ENCODE peak calls at places on chromosome 20, in five cellular contexts. K, Y, D, G and H are unnamed samples. For H3K4me1, the result is how much of the 10 kb centered on the place peaks cover.

GRCh38 chr20:23928788-23929187 is 49.2 kb upstream of the CST5 start:
- DNase-seq in K (no peak), Y (peak), D (no peak), G (no peak), H (no peak)

GRCh38 chr20:15098351-15098750 is 760.9 kb upstream of the FLRT3 start:
- DNase-seq in K (no peak), Y (no peak), D (no peak), G (no peak), H (no peak)

GRCh38 chr20:11719153-11719552 is 198.5 kb upstream of the BTBD3 start:
- DNase-seq in K (no peak), Y (no peak), D (no peak), G (no peak), H (no peak)

GRCh38 chr20:53100476-53100911 is 128.3 kb downstream of the TSHZ2 start:
- DNase-seq in K (no peak), Y (peak), D (no peak), G (no peak), H (no peak)

GRCh38 chr20:24478584-24478983 is 9.2 kb downstream of the SYNDIG1 start:
- DNase-seq in K (no peak), Y (no peak), D (no peak), G (no peak), H (no peak)

GRCh38 chr20:54267510-54268003 is 59.7 kb downstream of the PFDN4 start:
- DNase-seq in K (no peak), Y (no peak), D (no peak), G (peak), H (no peak)

GRCh38 chr20:57161478-57162194 is 104.8 kb downstream of the BMP7 start:
- DNase-seq in K (no peak), Y (no peak), D (no peak), G (no peak), H (no peak)

GRCh38 chr20:59828478-59829414 is 104.7 kb downstream of the SYCP2 start:
- DNase-seq in K (no peak), Y (no peak), D (no peak), G (peak), H (no peak)

GRCh38 chr20:32650545-32650944 is 23.2 kb downstream of the C20orf203 start:
- DNase-seq in K (no peak), Y (no peak), D (no peak), G (no peak), H (no peak)

GRCh38 chr20:13166006-13166405 is 55.1 kb upstream of the ISM1 start:
- DNase-seq in K (no peak), Y (no peak), D (no peak), G (no peak), H (no peak)

GRCh38 chr20:19860742-19861141 is 102.7 kb downstream of the RIN2 start:
- DNase-seq in K (no peak), Y (no peak), D (no peak), G (no peak), H (no peak)

GRCh38 chr20:62122659-62123449 is 579 bp downstream of the LSM14B start:
- DNase-seq in K (peak), Y (peak), D (no peak), G (peak), H (peak)

GRCh38 chr20:25248501-25249172 is 752 bp downstream of the PYGB start:
- DNase-seq in K (no peak), Y (peak), D (no peak), G (peak), H (peak)

GRCh38 chr20:53773792-53774371 is 180.2 kb upstream of the ZNF217 start:
- DNase-seq in K (no peak), Y (no peak), D (peak), G (no peak), H (no peak)

GRCh38 chr20:10708342-10709185 is 34.8 kb upstream of the JAG1 start:
- DNase-seq in K (no peak), Y (no peak), D (no peak), G (no peak), H (no peak)

GRCh38 chr20:32606790-32607189 is 21.7 kb upstream of the NOL4L start:
- DNase-seq in K (no peak), Y (no peak), D (no peak), G (no peak), H (no peak)

GRCh38 chr20:10910535-10911239 is 236.9 kb upstream of the JAG1 start:
- DNase-seq in K (no peak), Y (no peak), D (no peak), G (no peak), H (no peak)

GRCh38 chr20:50286609-50287008 is 96.0 kb downstream of the CEBPB start:
- DNase-seq in K (peak), Y (peak), D (no peak), G (peak), H (no peak)

GRCh38 chr20:51050636-51051035 is 27.7 kb upstream of the KCNG1 start:
- DNase-seq in K (no peak), Y (no peak), D (no peak), G (no peak), H (no peak)

GRCh38 chr20:47502801-47503239 is 1.1 kb downstream of the NCOA3 start:
- DNase-seq in K (no peak), Y (no peak), D (no peak), G (no peak), H (peak)

GRCh38 chr20:49964964-49965780 is 17.6 kb upstream of the SNAI1 start:
- DNase-seq in K (no peak), Y (peak), D (no peak), G (no peak), H (no peak)

GRCh38 chr20:54200487-54201267 is 7.2 kb upstream of the PFDN4 start:
- DNase-seq in K (no peak), Y (no peak), D (no peak), G (no peak), H (no peak)

GRCh38 chr20:53738945-53739798 is 145.5 kb upstream of the ZNF217 start:
- DNase-seq in K (no peak), Y (no peak), D (peak), G (no peak), H (no peak)

GRCh38 chr20:60237981-60238380 is 279.8 kb downstream of the CDH26 start:
- DNase-seq in K (no peak), Y (no peak), D (no peak), G (no peak), H (no peak)

GRCh38 chr20:61589055-61589385 is 337.0 kb downstream of the CDH4 start:
- DNase-seq in K (no peak), Y (no peak), D (no peak), G (no peak), H (no peak)

GRCh38 chr20:33278700-33279099 is 4.3 kb upstream of the BPIFB1 start:
- DNase-seq in K (no peak), Y (no peak), D (no peak), G (no peak), H (no peak)

GRCh38 chr20:54040528-54040927 is 29.9 kb downstream of the BCAS1 start:
- DNase-seq in K (no peak), Y (no peak), D (no peak), G (no peak), H (no peak)

GRCh38 chr20:44990957-44991356 is 24.6 kb downstream of the STK4 start:
- DNase-seq in K (no peak), Y (no peak), D (no peak), G (no peak), H (no peak)

GRCh38 chr20:35240083-35240913 is 13.8 kb downstream of the MMP24 start:
- DNase-seq in K (no peak), Y (no peak), D (no peak), G (no peak), H (no peak)

GRCh38 chr20:44053046-44053445 is 133.9 kb downstream of the JPH2 start:
- DNase-seq in K (peak), Y (no peak), D (no peak), G (no peak), H (no peak)

GRCh38 chr20:53493201-53493908 is 100.3 kb downstream of the ZNF217 start:
- DNase-seq in K (no peak), Y (no peak), D (no peak), G (no peak), H (no peak)

GRCh38 chr20:64035933-64036345 is at the start of gene C20orf204:
- DNase-seq in K (no peak), Y (peak), D (no peak), G (no peak), H (no peak)
- H3K4me1 ChIP-seq in K (under half), Y (under half), D (under half), G (under half), H (under half)

GRCh38 chr20:46142124-46142523 is 24.0 kb downstream of the CD40 start:
- DNase-seq in K (no peak), Y (no peak), D (no peak), G (no peak), H (no peak)
- H3K4me3 ChIP-seq in K (no peak), Y (no peak), D (no peak), G (no peak), H (no peak)

GRCh38 chr20:21684671-21685070 is 20.8 kb upstream of the PAX1 start:
- DNase-seq in K (no peak), Y (no peak), D (no peak), G (no peak), H (no peak)
- H3K4me1 ChIP-seq in K (under half), Y (under half), D (under half), G (under half), H (under half)

GRCh38 chr20:38601216-38602184 is at the start of gene ARHGAP40:
- DNase-seq in K (no peak), Y (peak), D (no peak), G (no peak), H (no peak)
- H3K4me3 ChIP-seq in K (no peak), Y (peak), D (peak), G (no peak), H (no peak)

DNA sequence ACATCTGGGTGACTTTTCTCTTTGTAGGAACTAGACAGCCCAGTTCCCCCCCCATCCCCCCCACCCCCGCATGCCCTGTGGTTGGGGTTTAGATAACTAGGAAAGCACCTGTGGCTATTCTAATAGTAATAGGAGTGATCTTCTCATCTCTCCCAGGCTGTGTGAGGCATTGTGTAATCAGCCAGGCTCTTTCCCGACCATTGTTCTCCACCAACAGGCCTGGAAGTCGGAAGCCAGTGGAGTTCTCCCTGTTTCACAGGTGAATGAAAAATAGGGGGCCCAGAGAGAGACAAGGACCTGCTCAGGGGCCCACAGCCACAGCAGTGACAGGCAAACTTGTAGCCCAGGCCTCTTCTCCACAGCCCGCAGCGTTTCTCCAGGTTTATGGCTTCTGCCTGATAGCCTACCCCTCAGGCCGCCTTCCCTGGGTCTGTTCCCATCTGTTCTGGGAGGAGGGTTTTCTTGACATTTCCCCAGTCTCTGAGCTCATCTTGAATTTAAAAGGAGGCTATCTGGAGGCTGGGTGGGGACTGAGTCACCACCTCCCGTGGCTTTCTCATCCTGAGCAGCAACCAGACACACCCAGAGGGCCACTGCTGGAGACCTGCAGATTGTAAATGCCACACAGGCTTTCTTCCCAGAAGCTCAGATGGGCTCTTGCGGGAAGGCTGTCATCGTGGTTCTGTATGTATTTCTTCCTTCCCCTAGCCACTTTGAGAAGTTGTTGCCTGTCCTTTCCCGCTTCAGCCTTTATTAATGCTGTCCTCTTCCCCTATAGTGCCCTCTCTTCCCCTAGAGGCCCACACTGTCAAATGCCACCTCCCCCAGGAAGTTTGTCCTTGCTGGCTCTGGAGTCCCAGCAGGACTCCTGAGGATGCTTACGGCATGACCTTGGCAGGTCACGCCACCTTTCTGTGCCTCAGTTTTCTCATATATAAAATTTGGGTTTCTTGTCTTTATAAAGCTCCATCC is 75.9 kb upstream of the MYL9 start:
- DNase-seq in K (peak), Y (peak), D (peak), G (peak), H (no peak)
- H3K4me1 ChIP-seq in K (half or more), Y (under half), D (half or more), G (half or more), H (half or more)

DNA sequence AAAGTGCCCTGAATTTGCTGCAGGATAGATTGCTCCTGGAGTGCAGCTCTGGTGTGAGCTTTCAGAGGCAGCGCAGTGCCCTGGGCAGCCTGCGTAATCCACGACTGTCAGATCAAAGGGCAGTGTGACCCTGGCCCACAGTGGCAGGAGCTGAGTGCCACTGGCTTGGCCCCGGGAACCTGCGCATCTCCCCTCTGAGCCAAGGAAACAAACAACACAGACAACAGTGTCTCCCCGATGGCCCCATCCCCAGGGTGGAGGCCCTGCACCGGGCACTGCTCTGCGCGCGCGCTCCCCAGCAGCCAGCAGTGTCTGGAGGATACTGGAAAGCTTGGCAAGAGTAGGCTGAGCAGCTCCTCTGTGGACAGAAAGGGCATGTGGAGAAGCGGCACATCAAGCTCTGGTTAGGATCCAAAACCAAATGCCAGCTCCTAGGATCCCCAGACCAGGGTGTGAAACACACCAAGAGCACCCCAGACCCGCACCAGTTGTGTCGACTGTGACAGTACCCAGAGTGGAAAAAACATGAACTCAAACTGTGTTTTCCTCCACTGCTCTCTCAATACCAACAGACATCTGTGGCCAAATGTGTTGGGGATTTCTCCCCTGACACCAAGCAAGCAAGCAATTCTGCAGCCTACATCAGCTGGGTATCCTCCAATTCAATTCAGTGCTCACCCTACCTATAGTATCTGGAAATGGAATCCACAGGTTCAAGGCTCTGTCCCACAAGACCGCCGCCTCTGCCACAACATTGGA is 26.7 kb downstream of the RBCK1 start:
- DNase-seq in K (no peak), Y (no peak), D (no peak), G (no peak), H (no peak)
- H3K4me3 ChIP-seq in K (no peak), Y (no peak), D (no peak), G (no peak), H (no peak)